ENCODE peak calls at places on chromosome 5, in nine cellular contexts. One of them, this sample, is unnamed.

GRCh38 chr5:170265527-170265926 is 32.0 kb downstream of the LCP2 start:
- DNase-seq in right cardiac atrium: peak
- DNase-seq in T-helper 1 cell: no peak
- DNase-seq in posterior cingulate gyrus: peak
- DNase-seq in iris pigment epithelial cell: peak
- DNase-seq in C1 segment of cervical spinal cord: peak
- DNase-seq in activated T-helper 1 cell treated with anti-CD3 and anti-CD28 coated beads, Interleukin-12 subunit alpha, Interleukin-12 subunit beta, Interleukin-2, Interleukin-4 antibody, amounts not matched to agents 30 ng/mL and 10 ng/mL and 1 ng/mL, durations not matched to agents 14 hours and 24 hours and 36 hours: no peak
- DNase-seq in RCC 7860: no peak
- DNase-seq in caudate nucleus: peak
- DNase-seq in this sample: no peak

GRCh38 chr5:170269579-170269978 is 28.0 kb downstream of the LCP2 start:
- DNase-seq in right cardiac atrium: no peak
- DNase-seq in T-helper 1 cell: no peak
- DNase-seq in posterior cingulate gyrus: no peak
- DNase-seq in iris pigment epithelial cell: no peak
- DNase-seq in C1 segment of cervical spinal cord: no peak
- DNase-seq in activated T-helper 1 cell treated with anti-CD3 and anti-CD28 coated beads, Interleukin-12 subunit alpha, Interleukin-12 subunit beta, Interleukin-2, Interleukin-4 antibody, amounts not matched to agents 30 ng/mL and 10 ng/mL and 1 ng/mL, durations not matched to agents 14 hours and 24 hours and 36 hours: no peak
- DNase-seq in RCC 7860: peak
- DNase-seq in caudate nucleus: no peak
- DNase-seq in this sample: peak

GRCh38 chr5:151251001-151251551 is 1.9 kb upstream of the GM2A start:
- DNase-seq in right cardiac atrium: no peak
- DNase-seq in T-helper 1 cell: no peak
- DNase-seq in posterior cingulate gyrus: no peak
- DNase-seq in iris pigment epithelial cell: no peak
- DNase-seq in C1 segment of cervical spinal cord: no peak
- DNase-seq in activated T-helper 1 cell treated with anti-CD3 and anti-CD28 coated beads, Interleukin-12 subunit alpha, Interleukin-12 subunit beta, Interleukin-2, Interleukin-4 antibody, amounts not matched to agents 30 ng/mL and 10 ng/mL and 1 ng/mL, durations not matched to agents 14 hours and 24 hours and 36 hours: peak
- DNase-seq in RCC 7860: no peak
- DNase-seq in caudate nucleus: no peak
- DNase-seq in this sample: no peak

GRCh38 chr5:37988454-37989046 is 148.7 kb upstream of the GDNF start:
- DNase-seq in right cardiac atrium: no peak
- DNase-seq in T-helper 1 cell: no peak
- DNase-seq in posterior cingulate gyrus: no peak
- DNase-seq in iris pigment epithelial cell: no peak
- DNase-seq in C1 segment of cervical spinal cord: no peak
- DNase-seq in activated T-helper 1 cell treated with anti-CD3 and anti-CD28 coated beads, Interleukin-12 subunit alpha, Interleukin-12 subunit beta, Interleukin-2, Interleukin-4 antibody, amounts not matched to agents 30 ng/mL and 10 ng/mL and 1 ng/mL, durations not matched to agents 14 hours and 24 hours and 36 hours: no peak
- DNase-seq in RCC 7860: no peak
- DNase-seq in caudate nucleus: no peak
- DNase-seq in this sample: peak

GRCh38 chr5:115241881-115242642 is 20.6 kb downstream of the PGGT1B start:
- DNase-seq in right cardiac atrium: no peak
- DNase-seq in T-helper 1 cell: no peak
- DNase-seq in posterior cingulate gyrus: no peak
- DNase-seq in iris pigment epithelial cell: peak
- DNase-seq in C1 segment of cervical spinal cord: no peak
- DNase-seq in activated T-helper 1 cell treated with anti-CD3 and anti-CD28 coated beads, Interleukin-12 subunit alpha, Interleukin-12 subunit beta, Interleukin-2, Interleukin-4 antibody, amounts not matched to agents 30 ng/mL and 10 ng/mL and 1 ng/mL, durations not matched to agents 14 hours and 24 hours and 36 hours: no peak
- DNase-seq in RCC 7860: no peak
- DNase-seq in caudate nucleus: no peak
- DNase-seq in this sample: no peak

GRCh38 chr5:112691758-112692157 is 45.9 kb upstream of the APC start:
- DNase-seq in right cardiac atrium: no peak
- DNase-seq in T-helper 1 cell: no peak
- DNase-seq in posterior cingulate gyrus: no peak
- DNase-seq in iris pigment epithelial cell: peak
- DNase-seq in C1 segment of cervical spinal cord: no peak
- DNase-seq in activated T-helper 1 cell treated with anti-CD3 and anti-CD28 coated beads, Interleukin-12 subunit alpha, Interleukin-12 subunit beta, Interleukin-2, Interleukin-4 antibody, amounts not matched to agents 30 ng/mL and 10 ng/mL and 1 ng/mL, durations not matched to agents 14 hours and 24 hours and 36 hours: peak
- DNase-seq in RCC 7860: no peak
- DNase-seq in caudate nucleus: no peak
- DNase-seq in this sample: peak

GRCh38 chr5:169071-169727 is 22.1 kb upstream of the LRRC14B start:
- DNase-seq in right cardiac atrium: peak
- DNase-seq in T-helper 1 cell: no peak
- DNase-seq in posterior cingulate gyrus: no peak
- DNase-seq in iris pigment epithelial cell: peak
- DNase-seq in C1 segment of cervical spinal cord: no peak
- DNase-seq in activated T-helper 1 cell treated with anti-CD3 and anti-CD28 coated beads, Interleukin-12 subunit alpha, Interleukin-12 subunit beta, Interleukin-2, Interleukin-4 antibody, amounts not matched to agents 30 ng/mL and 10 ng/mL and 1 ng/mL, durations not matched to agents 14 hours and 24 hours and 36 hours: no peak
- DNase-seq in RCC 7860: no peak
- DNase-seq in caudate nucleus: no peak
- DNase-seq in this sample: no peak

GRCh38 chr5:10711562-10711961 is 49.5 kb downstream of the DAP start:
- DNase-seq in right cardiac atrium: no peak
- DNase-seq in T-helper 1 cell: no peak
- DNase-seq in posterior cingulate gyrus: no peak
- DNase-seq in iris pigment epithelial cell: no peak
- DNase-seq in C1 segment of cervical spinal cord: no peak
- DNase-seq in activated T-helper 1 cell treated with anti-CD3 and anti-CD28 coated beads, Interleukin-12 subunit alpha, Interleukin-12 subunit beta, Interleukin-2, Interleukin-4 antibody, amounts not matched to agents 30 ng/mL and 10 ng/mL and 1 ng/mL, durations not matched to agents 14 hours and 24 hours and 36 hours: no peak
- DNase-seq in RCC 7860: no peak
- DNase-seq in caudate nucleus: no peak
- DNase-seq in this sample: no peak

GRCh38 chr5:140362875-140363630 is 3.1 kb downstream of the SLC4A9 start:
- DNase-seq in right cardiac atrium: peak
- DNase-seq in T-helper 1 cell: peak
- DNase-seq in posterior cingulate gyrus: peak
- DNase-seq in iris pigment epithelial cell: peak
- DNase-seq in C1 segment of cervical spinal cord: peak
- DNase-seq in activated T-helper 1 cell treated with anti-CD3 and anti-CD28 coated beads, Interleukin-12 subunit alpha, Interleukin-12 subunit beta, Interleukin-2, Interleukin-4 antibody, amounts not matched to agents 30 ng/mL and 10 ng/mL and 1 ng/mL, durations not matched to agents 14 hours and 24 hours and 36 hours: peak
- DNase-seq in RCC 7860: peak
- DNase-seq in caudate nucleus: peak
- DNase-seq in this sample: peak

GRCh38 chr5:168853972-168854371 is 274.8 kb upstream of the PANK3 start:
- DNase-seq in right cardiac atrium: no peak
- DNase-seq in T-helper 1 cell: no peak
- DNase-seq in posterior cingulate gyrus: no peak
- DNase-seq in iris pigment epithelial cell: no peak
- DNase-seq in C1 segment of cervical spinal cord: no peak
- DNase-seq in activated T-helper 1 cell treated with anti-CD3 and anti-CD28 coated beads, Interleukin-12 subunit alpha, Interleukin-12 subunit beta, Interleukin-2, Interleukin-4 antibody, amounts not matched to agents 30 ng/mL and 10 ng/mL and 1 ng/mL, durations not matched to agents 14 hours and 24 hours and 36 hours: no peak
- DNase-seq in RCC 7860: no peak
- DNase-seq in caudate nucleus: no peak
- DNase-seq in this sample: no peak

GRCh38 chr5:65539827-65540226 is 23.1 kb downstream of the CENPK start:
- DNase-seq in right cardiac atrium: no peak
- DNase-seq in T-helper 1 cell: no peak
- DNase-seq in posterior cingulate gyrus: no peak
- DNase-seq in iris pigment epithelial cell: peak
- DNase-seq in C1 segment of cervical spinal cord: no peak
- DNase-seq in activated T-helper 1 cell treated with anti-CD3 and anti-CD28 coated beads, Interleukin-12 subunit alpha, Interleukin-12 subunit beta, Interleukin-2, Interleukin-4 antibody, amounts not matched to agents 30 ng/mL and 10 ng/mL and 1 ng/mL, durations not matched to agents 14 hours and 24 hours and 36 hours: no peak
- DNase-seq in RCC 7860: no peak
- DNase-seq in caudate nucleus: no peak
- DNase-seq in this sample: no peak

GRCh38 chr5:111168608-111169007 is 55.6 kb upstream of the CAMK4 start:
- DNase-seq in right cardiac atrium: no peak
- DNase-seq in T-helper 1 cell: no peak
- DNase-seq in posterior cingulate gyrus: no peak
- DNase-seq in iris pigment epithelial cell: no peak
- DNase-seq in C1 segment of cervical spinal cord: no peak
- DNase-seq in activated T-helper 1 cell treated with anti-CD3 and anti-CD28 coated beads, Interleukin-12 subunit alpha, Interleukin-12 subunit beta, Interleukin-2, Interleukin-4 antibody, amounts not matched to agents 30 ng/mL and 10 ng/mL and 1 ng/mL, durations not matched to agents 14 hours and 24 hours and 36 hours: no peak
- DNase-seq in RCC 7860: no peak
- DNase-seq in caudate nucleus: no peak
- DNase-seq in this sample: no peak

GRCh38 chr5:122295138-122295537 is 16.9 kb upstream of the SNCAIP start:
- DNase-seq in right cardiac atrium: no peak
- DNase-seq in T-helper 1 cell: no peak
- DNase-seq in posterior cingulate gyrus: no peak
- DNase-seq in iris pigment epithelial cell: no peak
- DNase-seq in C1 segment of cervical spinal cord: no peak
- DNase-seq in activated T-helper 1 cell treated with anti-CD3 and anti-CD28 coated beads, Interleukin-12 subunit alpha, Interleukin-12 subunit beta, Interleukin-2, Interleukin-4 antibody, amounts not matched to agents 30 ng/mL and 10 ng/mL and 1 ng/mL, durations not matched to agents 14 hours and 24 hours and 36 hours: no peak
- DNase-seq in RCC 7860: peak
- DNase-seq in caudate nucleus: no peak
- DNase-seq in this sample: peak

GRCh38 chr5:130166839-130167490 is 262.7 kb downstream of the CHSY3 start:
- DNase-seq in right cardiac atrium: no peak
- DNase-seq in T-helper 1 cell: no peak
- DNase-seq in posterior cingulate gyrus: no peak
- DNase-seq in iris pigment epithelial cell: no peak
- DNase-seq in C1 segment of cervical spinal cord: no peak
- DNase-seq in activated T-helper 1 cell treated with anti-CD3 and anti-CD28 coated beads, Interleukin-12 subunit alpha, Interleukin-12 subunit beta, Interleukin-2, Interleukin-4 antibody, amounts not matched to agents 30 ng/mL and 10 ng/mL and 1 ng/mL, durations not matched to agents 14 hours and 24 hours and 36 hours: no peak
- DNase-seq in RCC 7860: no peak
- DNase-seq in caudate nucleus: no peak
- DNase-seq in this sample: no peak

GRCh38 chr5:107459637-107460036 is 211.1 kb downstream of the EFNA5 start:
- DNase-seq in right cardiac atrium: no peak
- DNase-seq in T-helper 1 cell: no peak
- DNase-seq in posterior cingulate gyrus: no peak
- DNase-seq in iris pigment epithelial cell: no peak
- DNase-seq in C1 segment of cervical spinal cord: no peak
- DNase-seq in activated T-helper 1 cell treated with anti-CD3 and anti-CD28 coated beads, Interleukin-12 subunit alpha, Interleukin-12 subunit beta, Interleukin-2, Interleukin-4 antibody, amounts not matched to agents 30 ng/mL and 10 ng/mL and 1 ng/mL, durations not matched to agents 14 hours and 24 hours and 36 hours: no peak
- DNase-seq in RCC 7860: no peak
- DNase-seq in caudate nucleus: no peak
- DNase-seq in this sample: no peak

GRCh38 chr5:170863646-170864045 is 1.8 kb downstream of the RANBP17 start:
- DNase-seq in right cardiac atrium: no peak
- DNase-seq in T-helper 1 cell: no peak
- DNase-seq in posterior cingulate gyrus: no peak
- DNase-seq in iris pigment epithelial cell: peak
- DNase-seq in C1 segment of cervical spinal cord: no peak
- DNase-seq in activated T-helper 1 cell treated with anti-CD3 and anti-CD28 coated beads, Interleukin-12 subunit alpha, Interleukin-12 subunit beta, Interleukin-2, Interleukin-4 antibody, amounts not matched to agents 30 ng/mL and 10 ng/mL and 1 ng/mL, durations not matched to agents 14 hours and 24 hours and 36 hours: no peak
- DNase-seq in RCC 7860: no peak
- DNase-seq in caudate nucleus: no peak
- DNase-seq in this sample: no peak

GRCh38 chr5:119011186-119011585 is 22.8 kb upstream of the DTWD2 start:
- DNase-seq in right cardiac atrium: no peak
- DNase-seq in T-helper 1 cell: no peak
- DNase-seq in posterior cingulate gyrus: no peak
- DNase-seq in iris pigment epithelial cell: no peak
- DNase-seq in C1 segment of cervical spinal cord: no peak
- DNase-seq in activated T-helper 1 cell treated with anti-CD3 and anti-CD28 coated beads, Interleukin-12 subunit alpha, Interleukin-12 subunit beta, Interleukin-2, Interleukin-4 antibody, amounts not matched to agents 30 ng/mL and 10 ng/mL and 1 ng/mL, durations not matched to agents 14 hours and 24 hours and 36 hours: no peak
- DNase-seq in RCC 7860: no peak
- DNase-seq in caudate nucleus: no peak
- DNase-seq in this sample: no peak

GRCh38 chr5:74221413-74221812 is 419.1 kb downstream of the ENC1 start:
- DNase-seq in right cardiac atrium: no peak
- DNase-seq in T-helper 1 cell: no peak
- DNase-seq in posterior cingulate gyrus: no peak
- DNase-seq in iris pigment epithelial cell: no peak
- DNase-seq in C1 segment of cervical spinal cord: no peak
- DNase-seq in activated T-helper 1 cell treated with anti-CD3 and anti-CD28 coated beads, Interleukin-12 subunit alpha, Interleukin-12 subunit beta, Interleukin-2, Interleukin-4 antibody, amounts not matched to agents 30 ng/mL and 10 ng/mL and 1 ng/mL, durations not matched to agents 14 hours and 24 hours and 36 hours: no peak
- DNase-seq in RCC 7860: no peak
- DNase-seq in caudate nucleus: no peak
- DNase-seq in this sample: no peak

GRCh38 chr5:36390640-36391039 is 88.9 kb upstream of the RANBP3L start:
- DNase-seq in right cardiac atrium: no peak
- DNase-seq in T-helper 1 cell: no peak
- DNase-seq in posterior cingulate gyrus: no peak
- DNase-seq in iris pigment epithelial cell: no peak
- DNase-seq in C1 segment of cervical spinal cord: no peak
- DNase-seq in activated T-helper 1 cell treated with anti-CD3 and anti-CD28 coated beads, Interleukin-12 subunit alpha, Interleukin-12 subunit beta, Interleukin-2, Interleukin-4 antibody, amounts not matched to agents 30 ng/mL and 10 ng/mL and 1 ng/mL, durations not matched to agents 14 hours and 24 hours and 36 hours: no peak
- DNase-seq in RCC 7860: no peak
- DNase-seq in caudate nucleus: no peak
- DNase-seq in this sample: no peak

GRCh38 chr5:65334077-65334476 is 147.6 kb downstream of the ADAMTS6 start:
- DNase-seq in right cardiac atrium: no peak
- DNase-seq in T-helper 1 cell: no peak
- DNase-seq in posterior cingulate gyrus: no peak
- DNase-seq in iris pigment epithelial cell: no peak
- DNase-seq in C1 segment of cervical spinal cord: no peak
- DNase-seq in activated T-helper 1 cell treated with anti-CD3 and anti-CD28 coated beads, Interleukin-12 subunit alpha, Interleukin-12 subunit beta, Interleukin-2, Interleukin-4 antibody, amounts not matched to agents 30 ng/mL and 10 ng/mL and 1 ng/mL, durations not matched to agents 14 hours and 24 hours and 36 hours: no peak
- DNase-seq in RCC 7860: no peak
- DNase-seq in caudate nucleus: no peak
- DNase-seq in this sample: peak

GRCh38 chr5:42655982-42656660 is 100.5 kb upstream of the CCDC152 start:
- DNase-seq in right cardiac atrium: no peak
- DNase-seq in T-helper 1 cell: no peak
- DNase-seq in posterior cingulate gyrus: no peak
- DNase-seq in iris pigment epithelial cell: peak
- DNase-seq in C1 segment of cervical spinal cord: no peak
- DNase-seq in activated T-helper 1 cell treated with anti-CD3 and anti-CD28 coated beads, Interleukin-12 subunit alpha, Interleukin-12 subunit beta, Interleukin-2, Interleukin-4 antibody, amounts not matched to agents 30 ng/mL and 10 ng/mL and 1 ng/mL, durations not matched to agents 14 hours and 24 hours and 36 hours: no peak
- DNase-seq in RCC 7860: no peak
- DNase-seq in caudate nucleus: no peak
- DNase-seq in this sample: no peak

GRCh38 chr5:132233811-132234683 is 6.4 kb upstream of the P4HA2 start:
- DNase-seq in right cardiac atrium: no peak
- DNase-seq in T-helper 1 cell: no peak
- DNase-seq in posterior cingulate gyrus: no peak
- DNase-seq in iris pigment epithelial cell: no peak
- DNase-seq in C1 segment of cervical spinal cord: no peak
- DNase-seq in activated T-helper 1 cell treated with anti-CD3 and anti-CD28 coated beads, Interleukin-12 subunit alpha, Interleukin-12 subunit beta, Interleukin-2, Interleukin-4 antibody, amounts not matched to agents 30 ng/mL and 10 ng/mL and 1 ng/mL, durations not matched to agents 14 hours and 24 hours and 36 hours: no peak
- DNase-seq in RCC 7860: no peak
- DNase-seq in caudate nucleus: no peak
- DNase-seq in this sample: no peak

GRCh38 chr5:73380710-73381586 is 67.6 kb downstream of the FOXD1 start:
- DNase-seq in right cardiac atrium: no peak
- DNase-seq in T-helper 1 cell: no peak
- DNase-seq in posterior cingulate gyrus: no peak
- DNase-seq in iris pigment epithelial cell: no peak
- DNase-seq in C1 segment of cervical spinal cord: no peak
- DNase-seq in activated T-helper 1 cell treated with anti-CD3 and anti-CD28 coated beads, Interleukin-12 subunit alpha, Interleukin-12 subunit beta, Interleukin-2, Interleukin-4 antibody, amounts not matched to agents 30 ng/mL and 10 ng/mL and 1 ng/mL, durations not matched to agents 14 hours and 24 hours and 36 hours: no peak
- DNase-seq in RCC 7860: no peak
- DNase-seq in caudate nucleus: no peak
- DNase-seq in this sample: no peak

GRCh38 chr5:86795659-86796058 is 177.9 kb downstream of the COX7C start:
- DNase-seq in right cardiac atrium: no peak
- DNase-seq in T-helper 1 cell: no peak
- DNase-seq in posterior cingulate gyrus: no peak
- DNase-seq in iris pigment epithelial cell: no peak
- DNase-seq in C1 segment of cervical spinal cord: no peak
- DNase-seq in activated T-helper 1 cell treated with anti-CD3 and anti-CD28 coated beads, Interleukin-12 subunit alpha, Interleukin-12 subunit beta, Interleukin-2, Interleukin-4 antibody, amounts not matched to agents 30 ng/mL and 10 ng/mL and 1 ng/mL, durations not matched to agents 14 hours and 24 hours and 36 hours: no peak
- DNase-seq in RCC 7860: no peak
- DNase-seq in caudate nucleus: no peak
- DNase-seq in this sample: no peak

GRCh38 chr5:136729901-136730355 is 364.6 kb upstream of the TRPC7 start:
- DNase-seq in right cardiac atrium: no peak
- DNase-seq in T-helper 1 cell: no peak
- DNase-seq in posterior cingulate gyrus: no peak
- DNase-seq in iris pigment epithelial cell: peak
- DNase-seq in C1 segment of cervical spinal cord: no peak
- DNase-seq in activated T-helper 1 cell treated with anti-CD3 and anti-CD28 coated beads, Interleukin-12 subunit alpha, Interleukin-12 subunit beta, Interleukin-2, Interleukin-4 antibody, amounts not matched to agents 30 ng/mL and 10 ng/mL and 1 ng/mL, durations not matched to agents 14 hours and 24 hours and 36 hours: no peak
- DNase-seq in RCC 7860: peak
- DNase-seq in caudate nucleus: no peak
- DNase-seq in this sample: peak

GRCh38 chr5:143582869-143583268 is 179.4 kb upstream of the NR3C1 start:
- DNase-seq in right cardiac atrium: no peak
- DNase-seq in T-helper 1 cell: no peak
- DNase-seq in posterior cingulate gyrus: no peak
- DNase-seq in iris pigment epithelial cell: peak
- DNase-seq in C1 segment of cervical spinal cord: no peak
- DNase-seq in activated T-helper 1 cell treated with anti-CD3 and anti-CD28 coated beads, Interleukin-12 subunit alpha, Interleukin-12 subunit beta, Interleukin-2, Interleukin-4 antibody, amounts not matched to agents 30 ng/mL and 10 ng/mL and 1 ng/mL, durations not matched to agents 14 hours and 24 hours and 36 hours: no peak
- DNase-seq in RCC 7860: no peak
- DNase-seq in caudate nucleus: no peak
- DNase-seq in this sample: peak

GRCh38 chr5:14144586-14145355 is 1.6 kb downstream of the TRIO start:
- DNase-seq in right cardiac atrium: peak
- DNase-seq in T-helper 1 cell: no peak
- DNase-seq in posterior cingulate gyrus: peak
- DNase-seq in iris pigment epithelial cell: peak
- DNase-seq in C1 segment of cervical spinal cord: peak
- DNase-seq in activated T-helper 1 cell treated with anti-CD3 and anti-CD28 coated beads, Interleukin-12 subunit alpha, Interleukin-12 subunit beta, Interleukin-2, Interleukin-4 antibody, amounts not matched to agents 30 ng/mL and 10 ng/mL and 1 ng/mL, durations not matched to agents 14 hours and 24 hours and 36 hours: peak
- DNase-seq in RCC 7860: peak
- DNase-seq in caudate nucleus: peak
- DNase-seq in this sample: peak

GRCh38 chr5:124507688-124508087 is 238.8 kb downstream of the ZNF608 start:
- DNase-seq in right cardiac atrium: no peak
- DNase-seq in T-helper 1 cell: no peak
- DNase-seq in posterior cingulate gyrus: no peak
- DNase-seq in iris pigment epithelial cell: no peak
- DNase-seq in C1 segment of cervical spinal cord: no peak
- DNase-seq in activated T-helper 1 cell treated with anti-CD3 and anti-CD28 coated beads, Interleukin-12 subunit alpha, Interleukin-12 subunit beta, Interleukin-2, Interleukin-4 antibody, amounts not matched to agents 30 ng/mL and 10 ng/mL and 1 ng/mL, durations not matched to agents 14 hours and 24 hours and 36 hours: no peak
- DNase-seq in RCC 7860: no peak
- DNase-seq in caudate nucleus: no peak
- DNase-seq in this sample: no peak

GRCh38 chr5:76367623-76368366 is 35.3 kb upstream of the IQGAP2 start:
- DNase-seq in right cardiac atrium: no peak
- DNase-seq in T-helper 1 cell: no peak
- DNase-seq in posterior cingulate gyrus: no peak
- DNase-seq in iris pigment epithelial cell: peak
- DNase-seq in C1 segment of cervical spinal cord: no peak
- DNase-seq in activated T-helper 1 cell treated with anti-CD3 and anti-CD28 coated beads, Interleukin-12 subunit alpha, Interleukin-12 subunit beta, Interleukin-2, Interleukin-4 antibody, amounts not matched to agents 30 ng/mL and 10 ng/mL and 1 ng/mL, durations not matched to agents 14 hours and 24 hours and 36 hours: peak
- DNase-seq in RCC 7860: no peak
- DNase-seq in caudate nucleus: no peak
- DNase-seq in this sample: peak

GRCh38 chr5:439636-440035 is 3.3 kb upstream of the EXOC3 start:
- DNase-seq in right cardiac atrium: no peak
- DNase-seq in T-helper 1 cell: no peak
- DNase-seq in posterior cingulate gyrus: no peak
- DNase-seq in iris pigment epithelial cell: no peak
- DNase-seq in C1 segment of cervical spinal cord: no peak
- DNase-seq in activated T-helper 1 cell treated with anti-CD3 and anti-CD28 coated beads, Interleukin-12 subunit alpha, Interleukin-12 subunit beta, Interleukin-2, Interleukin-4 antibody, amounts not matched to agents 30 ng/mL and 10 ng/mL and 1 ng/mL, durations not matched to agents 14 hours and 24 hours and 36 hours: no peak
- DNase-seq in RCC 7860: no peak
- DNase-seq in caudate nucleus: no peak
- DNase-seq in this sample: no peak

This sample was measured in DMS53.